ENCODE peak calls at places on chromosome 1, in eight cellular contexts. D is H1, K is stomach, H is transverse colon, C is spleen, T is prostate gland, U is K562, R is sigmoid colon. L is an unnamed sample.

GRCh38 chr1:229230893-229231753 is 39.8 kb upstream of the RAB4A start:
- DNase-seq in T (peak), R (peak), C (no peak), U (no peak), K (no peak), D (peak), H (no peak), L (no peak)

GRCh38 chr1:239587066-239587465 is 200.7 kb downstream of the CHRM3 start:
- DNase-seq in H (no peak), T (no peak), K (no peak), C (no peak), U (no peak), R (no peak), D (no peak), L (no peak)

GRCh38 chr1:200738733-200739498 is at the start of gene CAMSAP2:
- DNase-seq in T (peak), H (peak), R (peak), D (peak), K (peak), C (peak), U (peak), L (peak)

GRCh38 chr1:44609412-44609767 is 64.9 kb downstream of the TMEM53 start:
- DNase-seq in H (peak), R (peak), U (peak), K (peak), T (peak), C (no peak), D (peak), L (no peak)

GRCh38 chr1:154353460-154353904 is 28.2 kb downstream of the ATP8B2 start:
- DNase-seq in H (peak), R (no peak), K (peak), D (no peak), T (no peak), U (peak), C (no peak), L (no peak)

GRCh38 chr1:158095737-158096335 is 84.9 kb upstream of the CD1D start:
- DNase-seq in D (peak), H (peak), C (peak), T (no peak), U (peak), R (no peak), K (no peak), L (no peak)

GRCh38 chr1:8984990-8985389 is 39.3 kb downstream of the CA6 start:
- DNase-seq in D (no peak), T (no peak), U (no peak), K (no peak), H (no peak), C (peak), R (no peak), L (no peak)

GRCh38 chr1:45327644-45328515 is 1.2 kb downstream of the HPDL start:
- DNase-seq in T (no peak), R (no peak), K (no peak), C (no peak), D (peak), H (peak), U (no peak), L (no peak)

GRCh38 chr1:226506921-226507320 is 41.6 kb upstream of the STUM start:
- DNase-seq in U (no peak), T (no peak), H (no peak), K (peak), C (no peak), R (no peak), D (no peak), L (no peak)

GRCh38 chr1:10001016-10001665 is 4.1 kb downstream of the RBP7 start:
- DNase-seq in K (no peak), U (no peak), D (no peak), R (no peak), H (no peak), C (no peak), T (no peak), L (no peak)

GRCh38 chr1:150574260-150575071 is 4.9 kb downstream of the MCL1 start:
- DNase-seq in T (no peak), D (no peak), U (no peak), C (no peak), K (no peak), R (no peak), H (no peak), L (no peak)

GRCh38 chr1:182337736-182338571 is 53.6 kb downstream of the GLUL start:
- DNase-seq in K (no peak), R (peak), D (no peak), H (no peak), U (peak), T (no peak), C (no peak), L (no peak)
- TF ChIP-seq POLR2AphosphoS5 in K (no peak), R (no peak), D (no peak), H (no peak), U (peak), T (no peak), C (no peak), L (no peak)

DNA sequence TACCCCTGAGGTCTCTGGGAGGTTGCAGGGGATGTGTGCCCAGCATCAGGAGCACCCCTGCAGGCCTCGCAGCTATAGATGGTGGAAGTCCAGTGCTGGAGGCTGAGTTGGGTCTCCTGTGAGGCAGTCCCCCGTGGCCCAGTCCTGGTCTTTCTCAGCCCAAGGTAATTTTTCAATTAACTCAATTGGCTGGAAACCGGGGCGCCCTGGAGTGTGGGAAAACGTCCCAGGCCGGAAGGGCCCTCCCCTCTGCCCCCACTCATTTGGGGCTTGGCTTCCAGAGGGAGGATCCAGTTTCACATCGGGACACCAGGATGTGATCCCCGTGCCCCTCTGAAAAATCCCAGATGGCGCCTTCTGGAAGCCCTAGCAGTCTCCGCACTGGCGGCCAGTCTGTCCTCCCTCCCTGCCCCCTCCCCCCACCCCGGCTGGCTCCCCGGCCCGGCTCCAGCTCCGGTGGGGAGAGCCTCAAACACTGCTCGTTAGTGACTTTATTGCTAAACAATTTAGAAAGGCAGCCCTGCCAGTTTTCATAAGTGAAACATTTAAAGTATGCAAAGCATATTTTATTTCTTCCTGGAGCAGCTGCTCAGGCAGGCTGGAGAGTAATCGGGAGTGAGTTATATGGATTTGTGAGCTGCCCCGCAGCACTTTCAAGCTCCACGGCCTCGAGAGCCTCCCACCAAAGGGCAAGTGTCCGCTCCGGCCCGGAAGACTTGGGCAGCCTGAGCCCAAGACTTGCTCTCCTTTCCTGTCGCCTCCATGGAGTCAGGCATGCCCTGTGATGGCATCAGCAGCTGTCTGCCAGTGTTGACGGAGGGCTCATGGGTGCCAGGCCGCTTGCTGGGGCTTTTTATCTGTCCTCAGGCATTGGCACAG is 208.2 kb upstream of the TMEM51 start:
- DNase-seq in K (peak), H (peak), C (no peak), U (no peak), R (peak), T (peak), D (peak), L (no peak)
- TF ChIP-seq POLR2A in K (no peak), H (no peak), C (no peak), U (no peak), R (no peak), T (peak), D (no peak), L (no peak)

DNA sequence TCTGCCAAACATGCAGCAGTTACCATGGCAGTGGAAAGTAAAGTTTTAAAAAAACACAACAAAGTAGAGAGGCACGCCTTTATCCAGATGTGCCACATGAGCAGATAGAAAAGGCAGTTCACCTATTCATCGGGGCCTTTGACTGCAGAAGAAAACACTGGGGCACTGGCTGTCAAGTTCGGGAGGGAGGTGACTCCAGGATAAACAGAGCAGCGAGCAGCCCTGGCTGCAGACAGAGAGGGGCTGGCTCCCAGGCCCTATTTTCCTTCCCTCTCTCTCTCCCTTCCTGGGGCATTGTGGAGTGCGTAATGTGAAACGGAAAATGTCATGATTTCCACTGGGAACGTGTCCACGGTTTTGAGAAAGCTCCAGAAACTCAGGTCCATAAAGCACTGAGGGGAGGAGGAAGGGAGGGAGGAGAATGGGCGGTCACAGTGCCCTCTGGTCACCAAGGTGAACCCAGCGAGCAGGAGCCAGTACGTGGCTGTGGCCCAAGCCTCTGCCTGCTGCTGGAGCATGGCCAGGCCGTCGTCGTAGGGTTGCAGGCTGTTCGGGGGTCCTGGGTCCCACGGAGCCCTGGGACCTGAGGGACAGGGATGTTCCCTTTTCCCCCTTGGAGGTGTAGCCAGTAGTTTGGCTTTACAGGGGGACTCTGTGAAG is 114.7 kb upstream of the IRF2BP2 start:
- DNase-seq in D (no peak), K (peak), H (peak), C (peak), T (no peak), U (peak), R (peak), L (peak)
- H3K4me3 ChIP-seq in D (no peak), K (peak), H (no peak), C (no peak), T (no peak), U (peak), R (peak), L (peak)

GRCh38 chr1:54312874-54313316 is 93.3 kb downstream of the SSBP3 start:
- DNase-seq in R (peak), H (peak), D (no peak), K (no peak), C (no peak), U (no peak), T (no peak), L (peak)
- TF ChIP-seq POLR2AphosphoS5 in R (no peak), H (no peak), D (no peak), K (no peak), C (peak), U (no peak), T (peak), L (no peak)

GRCh38 chr1:37055631-37056030 is 21.3 kb upstream of the GRIK3 start:
- DNase-seq in R (no peak), H (no peak), K (no peak), C (no peak), T (no peak), D (no peak), U (no peak), L (no peak)

GRCh38 chr1:37056201-37056764 is 22.0 kb upstream of the GRIK3 start:
- DNase-seq in U (no peak), R (no peak), C (no peak), H (no peak), K (no peak), T (no peak), D (no peak), L (no peak)

GRCh38 chr1:37064059-37064458 is 29.7 kb upstream of the GRIK3 start:
- DNase-seq in H (no peak), R (no peak), K (no peak), U (no peak), D (no peak), T (no peak), C (no peak), L (no peak)

GRCh38 chr1:37058424-37058988 is 24.2 kb upstream of the GRIK3 start:
- DNase-seq in R (no peak), D (no peak), K (no peak), U (no peak), C (no peak), T (no peak), H (no peak), L (no peak)
- TF ChIP-seq POLR2A in R (no peak), D (no peak), K (no peak), U (no peak), C (no peak), T (no peak), H (no peak), L (no peak)

DNA sequence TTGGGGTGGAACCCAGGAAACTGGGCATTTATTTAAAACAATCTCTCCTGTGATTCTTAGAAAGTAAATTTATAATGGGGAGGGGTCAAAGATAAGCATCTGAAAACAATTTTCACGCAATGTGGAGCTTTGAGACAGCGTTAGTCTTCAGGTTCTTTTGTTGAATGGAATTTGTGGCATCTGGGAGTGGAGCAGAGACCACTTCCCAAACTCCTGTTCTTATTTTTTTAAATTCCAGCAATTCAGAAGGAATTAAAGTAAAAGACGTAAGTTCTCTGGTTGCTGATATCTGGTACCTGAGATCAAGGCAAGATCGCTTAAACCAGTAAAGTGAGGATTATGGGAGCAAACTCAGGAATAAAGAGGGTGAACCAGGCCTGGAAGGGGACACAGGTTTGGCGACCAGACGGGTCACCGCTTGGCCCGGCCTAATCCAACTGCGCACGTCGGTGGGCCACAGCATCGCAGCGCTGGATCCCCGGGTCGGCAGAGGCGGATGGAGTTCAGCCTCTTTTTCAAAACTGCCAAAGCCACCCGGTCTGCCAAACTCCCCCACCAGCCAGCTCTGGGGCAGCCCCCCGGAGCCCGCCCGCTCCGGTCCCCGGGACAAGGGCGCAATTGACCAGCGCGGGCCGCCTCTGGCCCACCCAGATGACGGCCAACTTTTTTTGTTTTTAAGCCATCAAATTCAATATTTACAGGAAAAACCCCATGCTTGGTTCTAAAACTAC is 754 bp upstream of the PDPN start:
- DNase-seq in R (no peak), U (no peak), H (no peak), K (no peak), T (no peak), C (no peak), D (peak), L (no peak)
- H3K4me3 ChIP-seq in R (peak), U (no peak), H (no peak), K (no peak), T (peak), C (peak), D (peak), L (peak)